ENCODE peak calls at places on chromosome 7, in eight cellular contexts. C is transverse colon, M is left lung, R is lower lobe of right lung, H is esophagus muscularis mucosa, X is WERI-Rb-1, W is fibroblast of mammary gland, U is ovary. V is an unnamed sample.

GRCh38 chr7:120741371-120742042 is 116.4 kb downstream of the TSPAN12 start:
- DNase-seq in X (no peak), M (no peak), C (no peak), U (no peak), H (no peak), W (no peak), R (no peak), V (no peak)

GRCh38 chr7:82593780-82594179 is 150.2 kb upstream of the CACNA2D1 start:
- DNase-seq in R (no peak), X (no peak), H (no peak), U (no peak), M (no peak), W (peak; percentile 24), C (no peak), V (no peak)

GRCh38 chr7:90188281-90188680 is 23.3 kb upstream of the STEAP2 start:
- DNase-seq in H (no peak), R (no peak), W (no peak), X (no peak), U (no peak), C (peak; percentile 55), M (no peak), V (no peak)

GRCh38 chr7:25517906-25518305 is 289.6 kb upstream of the NPVF start:
- DNase-seq in R (no peak), M (no peak), X (no peak), C (no peak), W (no peak), H (no peak), U (no peak), V (no peak)

GRCh38 chr7:137120690-137121089 is 222.8 kb downstream of the PTN start:
- DNase-seq in H (no peak), C (no peak), X (no peak), R (no peak), M (no peak), W (no peak), U (no peak), V (no peak)

GRCh38 chr7:1591396-1591795 is 21.6 kb upstream of the PSMG3 start:
- DNase-seq in U (no peak), R (no peak), M (no peak), C (no peak), W (no peak), H (no peak), X (peak; percentile 72), V (no peak)

GRCh38 chr7:36906448-36906847 is 182.2 kb upstream of the AOAH start:
- DNase-seq in H (no peak), W (no peak), U (no peak), C (no peak), X (no peak), R (no peak), M (no peak), V (no peak)

GRCh38 chr7:151795168-151795754 is 81.7 kb downstream of the PRKAG2 start:
- DNase-seq in R (no peak), X (no peak), U (no peak), C (no peak), W (no peak), H (no peak), M (peak; percentile 42), V (no peak)

GRCh38 chr7:77458786-77459185 is 42.6 kb upstream of the GSAP start:
- DNase-seq in U (no peak), M (no peak), R (no peak), H (no peak), X (no peak), C (no peak), W (no peak), V (peak; percentile 42)

GRCh38 chr7:139750459-139751095 is 27.2 kb downstream of the HIPK2 start:
- DNase-seq in M (no peak), U (no peak), C (no peak), W (no peak), H (no peak), X (no peak), R (no peak), V (no peak)

GRCh38 chr7:139451638-139452037 is 31.8 kb downstream of the KLRG2 start:
- DNase-seq in U (no peak), R (no peak), X (no peak), W (peak; percentile 40), C (no peak), M (no peak), H (no peak), V (peak; percentile 20)

GRCh38 chr7:151188252-151188542 is 1.1 kb upstream of the ASB10 start:
- DNase-seq in U (no peak), R (no peak), W (no peak), M (no peak), X (no peak), C (no peak), H (no peak), V (no peak)

GRCh38 chr7:98248156-98248555 is 3.9 kb downstream of the TECPR1 start:
- DNase-seq in X (no peak), U (no peak), H (no peak), M (no peak), C (no peak), R (no peak), W (no peak), V (no peak)

GRCh38 chr7:8115547-8116402 is 146.2 kb downstream of the ICA1 start:
- DNase-seq in H (no peak), W (no peak), C (no peak), X (no peak), M (no peak), R (no peak), U (no peak), V (no peak)

GRCh38 chr7:23043441-23043840 is 29.5 kb upstream of the HYCC1 start:
- DNase-seq in X (no peak), M (no peak), U (no peak), W (no peak), H (no peak), R (no peak), C (no peak), V (no peak)

GRCh38 chr7:87328281-87328680 is 17.2 kb upstream of the CROT start:
- DNase-seq in X (no peak), M (no peak), R (no peak), H (no peak), W (peak; percentile 56), C (no peak), U (no peak), V (peak; percentile 56)

GRCh38 chr7:139300390-139300789 is 40.7 kb upstream of the FMC1 start:
- DNase-seq in C (no peak), H (no peak), R (no peak), X (no peak), U (no peak), W (no peak), M (no peak), V (peak; percentile 16)

GRCh38 chr7:155660059-155660757 is 15.7 kb downstream of the RBM33 start:
- DNase-seq in C (no peak), X (no peak), W (peak; percentile 44), M (no peak), H (no peak), R (no peak), U (no peak), V (peak; percentile 50)

GRCh38 chr7:116236020-116236630 is 25.8 kb downstream of the TES start:
- DNase-seq in H (no peak), R (no peak), X (peak; percentile 20), U (peak; percentile 40), C (peak; percentile 48), W (peak; percentile 70), M (no peak), V (peak; percentile 79)

GRCh38 chr7:114047889-114048288 is 129.1 kb upstream of the PPP1R3A start:
- DNase-seq in R (no peak), X (no peak), W (peak; percentile 88), C (no peak), M (no peak), U (no peak), H (no peak), V (peak; percentile 85)
- H3K4me3 ChIP-seq in R (peak overlapping the region; percentile 25), X (no peak overlapping the region), W (no peak overlapping the region), C (no peak overlapping the region), M (no peak overlapping the region), U (no peak overlapping the region), H (peak overlapping the region; percentile 46), V (no peak overlapping the region)

GRCh38 chr7:126778101-126778500 is 474.6 kb downstream of the GRM8 start:
- DNase-seq in M (no peak), X (no peak), H (no peak), U (no peak), R (no peak), W (no peak), C (no peak), V (no peak)
- TF ChIP-seq CTCF in M (no peak), X (no peak), H (no peak), U (no peak), R (no peak), W (no peak), C (no peak), V (no peak)

GRCh38 chr7:148700693-148701092 is 2.0 kb downstream of the CUL1 start:
- DNase-seq in X (peak; percentile 43), W (peak; percentile 44), U (no peak), M (peak; percentile 55), R (no peak), C (peak; percentile 20), H (no peak), V (peak; percentile 59)
- H3K4me3 ChIP-seq in X (peak overlapping the region; percentile 92), W (peak overlapping the region; percentile 78), U (peak overlapping the region; percentile 73), M (peak overlapping the region; percentile 74), R (peak overlapping the region; percentile 92), C (peak overlapping the region; percentile 98), H (peak overlapping the region; percentile 95), V (peak overlapping the region; percentile 81)

GRCh38 chr7:38558786-38559185 is 72.4 kb downstream of the AMPH start:
- DNase-seq in W (no peak), C (no peak), U (no peak), X (no peak), R (no peak), H (no peak), M (no peak), V (no peak)
- TF ChIP-seq CTCF in W (no peak), C (no peak), U (no peak), X (no peak), R (no peak), H (no peak), M (no peak), V (no peak)

GRCh38 chr7:105690286-105690915 is 109.1 kb upstream of the EFCAB10 start:
- DNase-seq in C (no peak), R (no peak), W (no peak), X (no peak), U (no peak), M (no peak), H (no peak), V (no peak)
- H3K4me3 ChIP-seq in C (no peak overlapping the region), R (peak overlapping the region; percentile 51), W (no peak overlapping the region), X (no peak overlapping the region), U (peak overlapping the region; percentile 37), M (peak overlapping the region; percentile 52), H (peak overlapping the region; percentile 64), V (no peak overlapping the region)

DNA sequence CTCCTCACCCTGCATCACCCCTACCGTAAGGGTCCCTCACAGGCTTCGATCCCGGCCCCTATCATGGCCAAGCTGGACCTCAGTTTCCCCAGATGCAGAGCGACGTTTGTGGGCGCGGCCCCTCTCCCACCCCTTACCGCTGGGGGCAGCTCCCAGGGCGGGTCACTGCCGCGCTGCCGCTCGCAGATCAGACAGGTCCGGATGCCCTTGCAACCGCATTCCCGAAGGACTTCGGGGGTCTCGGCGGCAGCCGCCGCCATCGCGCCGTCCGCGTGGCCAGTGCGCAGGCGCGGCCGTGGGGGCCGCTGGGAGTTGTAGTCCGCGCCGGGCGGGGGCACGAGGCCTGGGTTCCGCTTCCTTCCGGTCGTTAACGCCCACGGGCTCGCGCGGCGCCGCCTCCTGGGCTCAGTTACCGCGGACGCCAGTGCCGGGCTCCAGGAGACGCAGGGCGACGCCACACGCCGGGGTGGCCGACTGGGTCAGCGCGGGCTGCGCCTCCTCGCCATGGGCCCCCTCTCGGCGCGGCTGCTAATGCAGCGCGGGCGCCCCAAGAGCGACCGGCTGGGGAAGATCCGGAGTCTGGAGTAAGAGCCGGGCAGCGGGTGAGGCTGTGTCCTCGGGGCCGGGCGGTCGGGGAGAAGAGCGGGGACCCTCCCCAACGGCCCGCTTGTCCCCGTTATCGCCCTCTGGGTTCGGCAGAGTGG is at the start of the genes ALKBH4 and LRWD1:
- DNase-seq in C (peak; percentile 95), R (peak; percentile 98), H (peak; percentile 97), X (peak; percentile 94), W (peak; percentile 86), U (peak; percentile 94), M (peak; percentile 95), V (peak; percentile 90)
- TF ChIP-seq CTCF in C (no peak), R (peak; percentile 17), H (peak; percentile 14), X (peak; percentile 29), W (no peak), U (peak; percentile 28), M (no peak), V (no peak)